ENCODE peak calls at places on chromosomes 13 and 19, in ten cellular contexts. One of them, this sample, is unnamed.
A peak's percentile ranks its signal among the peaks of the same experiment; 100 is the strongest.

GRCh38 chr13:47008318-47008717 is 111.5 kb upstream of the HTR2A start:
- DNase-seq in suprapubic skin: no peak
- DNase-seq in IMR-90: no peak
- DNase-seq in ovary: no peak
- DNase-seq in stomach: no peak
- DNase-seq in sigmoid colon: no peak
- DNase-seq in HCT116: no peak
- DNase-seq in body of pancreas: no peak
- DNase-seq in spleen: no peak
- DNase-seq in heart left ventricle: no peak
- DNase-seq in this sample: no peak

GRCh38 chr13:79655509-79655908 is 174.6 kb downstream of the NDFIP2 start:
- DNase-seq in sigmoid colon: no peak
- DNase-seq in stomach: no peak
- DNase-seq in ovary: no peak
- DNase-seq in spleen: no peak
- DNase-seq in suprapubic skin: no peak
- DNase-seq in IMR-90: no peak
- DNase-seq in HCT116: no peak
- DNase-seq in heart left ventricle: no peak
- DNase-seq in body of pancreas: no peak
- DNase-seq in this sample: no peak

GRCh38 chr13:92716749-92717148 is 509.9 kb upstream of the GPC6 start:
- DNase-seq in heart left ventricle: no peak
- DNase-seq in ovary: no peak
- DNase-seq in HCT116: no peak
- DNase-seq in suprapubic skin: no peak
- DNase-seq in sigmoid colon: no peak
- DNase-seq in spleen: no peak
- DNase-seq in IMR-90: peak; percentile 19
- DNase-seq in stomach: no peak
- DNase-seq in body of pancreas: no peak
- DNase-seq in this sample: no peak

GRCh38 chr19:49151339-49152217 is 3.6 kb downstream of the HRC start:
- DNase-seq in heart left ventricle: peak; percentile 64
- DNase-seq in HCT116: peak; percentile 98
- DNase-seq in suprapubic skin: peak; percentile 92
- DNase-seq in spleen: no peak
- DNase-seq in body of pancreas: peak; percentile 97
- DNase-seq in sigmoid colon: peak; percentile 78
- DNase-seq in IMR-90: peak; percentile 11
- DNase-seq in stomach: peak; percentile 99
- DNase-seq in ovary: peak; percentile 59
- DNase-seq in this sample: peak; percentile 93

GRCh38 chr13:113882716-113883115 is 18.8 kb upstream of the GAS6 start:
- DNase-seq in stomach: no peak
- DNase-seq in HCT116: no peak
- DNase-seq in ovary: no peak
- DNase-seq in body of pancreas: no peak
- DNase-seq in heart left ventricle: no peak
- DNase-seq in suprapubic skin: peak; percentile 76
- DNase-seq in IMR-90: no peak
- DNase-seq in sigmoid colon: no peak
- DNase-seq in spleen: no peak
- DNase-seq in this sample: peak; percentile 78

GRCh38 chr13:76523740-76524382 is 362.3 kb downstream of the KCTD12 start:
- DNase-seq in IMR-90: no peak
- DNase-seq in stomach: no peak
- DNase-seq in suprapubic skin: no peak
- DNase-seq in HCT116: no peak
- DNase-seq in body of pancreas: no peak
- DNase-seq in sigmoid colon: no peak
- DNase-seq in spleen: no peak
- DNase-seq in heart left ventricle: no peak
- DNase-seq in ovary: no peak
- DNase-seq in this sample: no peak

GRCh38 chr19:50486823-50487515 is 10.3 kb upstream of the GARIN5A start:
- DNase-seq in HCT116: peak; percentile 80
- DNase-seq in IMR-90: peak; percentile 19
- DNase-seq in ovary: no peak
- DNase-seq in stomach: no peak
- DNase-seq in suprapubic skin: no peak
- DNase-seq in spleen: peak; percentile 70
- DNase-seq in sigmoid colon: no peak
- DNase-seq in heart left ventricle: no peak
- DNase-seq in body of pancreas: peak; percentile 40
- DNase-seq in this sample: no peak

GRCh38 chr19:15869109-15869555 is 28.7 kb downstream of the CYP4F2 start:
- DNase-seq in body of pancreas: peak; percentile 41
- DNase-seq in spleen: no peak
- DNase-seq in IMR-90: no peak
- DNase-seq in HCT116: peak; percentile 71
- DNase-seq in sigmoid colon: no peak
- DNase-seq in stomach: peak; percentile 42
- DNase-seq in heart left ventricle: no peak
- DNase-seq in ovary: no peak
- DNase-seq in suprapubic skin: no peak
- DNase-seq in this sample: peak; percentile 64

GRCh38 chr19:28449803-28450202 is 763.1 kb downstream of the UQCRFS1 start:
- DNase-seq in sigmoid colon: no peak
- DNase-seq in spleen: no peak
- DNase-seq in IMR-90: no peak
- DNase-seq in suprapubic skin: no peak
- DNase-seq in ovary: no peak
- DNase-seq in body of pancreas: no peak
- DNase-seq in HCT116: no peak
- DNase-seq in heart left ventricle: no peak
- DNase-seq in stomach: no peak
- DNase-seq in this sample: no peak

GRCh38 chr19:28457620-28458019 is 755.3 kb downstream of the UQCRFS1 start:
- DNase-seq in suprapubic skin: no peak
- DNase-seq in IMR-90: no peak
- DNase-seq in heart left ventricle: no peak
- DNase-seq in body of pancreas: no peak
- DNase-seq in HCT116: no peak
- DNase-seq in stomach: no peak
- DNase-seq in sigmoid colon: no peak
- DNase-seq in ovary: no peak
- DNase-seq in spleen: no peak
- DNase-seq in this sample: no peak

GRCh38 chr19:28456708-28457320 is 756.1 kb downstream of the UQCRFS1 start:
- DNase-seq in ovary: no peak
- DNase-seq in stomach: no peak
- DNase-seq in suprapubic skin: no peak
- DNase-seq in IMR-90: no peak
- DNase-seq in HCT116: no peak
- DNase-seq in heart left ventricle: no peak
- DNase-seq in spleen: no peak
- DNase-seq in body of pancreas: no peak
- DNase-seq in sigmoid colon: no peak
- DNase-seq in this sample: no peak

GRCh38 chr19:28456264-28456663 is 756.7 kb downstream of the UQCRFS1 start:
- DNase-seq in sigmoid colon: no peak
- DNase-seq in stomach: no peak
- DNase-seq in heart left ventricle: no peak
- DNase-seq in HCT116: no peak
- DNase-seq in suprapubic skin: no peak
- DNase-seq in ovary: no peak
- DNase-seq in spleen: no peak
- DNase-seq in body of pancreas: no peak
- DNase-seq in IMR-90: no peak
- DNase-seq in this sample: no peak

DNA sequence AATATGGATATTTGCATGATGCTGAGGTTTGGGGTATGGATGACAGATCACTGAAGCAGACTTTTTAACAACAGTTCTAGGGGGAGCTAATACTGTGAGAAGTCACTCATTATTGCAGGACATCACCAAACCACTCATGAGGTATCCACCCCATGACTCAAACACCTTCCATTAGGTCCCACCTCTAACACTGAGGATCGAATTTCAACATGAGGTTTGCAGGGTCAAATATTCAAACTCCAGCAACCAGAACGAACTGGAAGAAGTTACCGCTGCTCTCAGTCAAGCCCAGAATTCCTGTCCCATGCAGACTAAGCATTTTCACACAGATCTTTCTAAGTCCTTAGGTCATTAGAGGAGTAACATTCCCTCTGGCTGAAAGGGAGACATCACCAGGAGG is 758.9 kb downstream of the UQCRFS1 start:
- DNase-seq in HCT116: no peak
- DNase-seq in suprapubic skin: no peak
- DNase-seq in sigmoid colon: no peak
- DNase-seq in body of pancreas: no peak
- DNase-seq in spleen: no peak
- DNase-seq in heart left ventricle: no peak
- DNase-seq in ovary: no peak
- DNase-seq in stomach: no peak
- DNase-seq in IMR-90: no peak
- DNase-seq in this sample: no peak
- TF ChIP-seq CTCF in HCT116: no peak
- TF ChIP-seq CTCF in suprapubic skin: no peak
- TF ChIP-seq CTCF in sigmoid colon: no peak
- TF ChIP-seq CTCF in body of pancreas: no peak
- TF ChIP-seq CTCF in spleen: no peak
- TF ChIP-seq CTCF in heart left ventricle: no peak
- TF ChIP-seq CTCF in ovary: no peak
- TF ChIP-seq CTCF in stomach: no peak
- TF ChIP-seq CTCF in IMR-90: no peak
- TF ChIP-seq CTCF in this sample: no peak

GRCh38 chr13:110287031-110287828 is 19.7 kb downstream of the COL4A1 start:
- DNase-seq in heart left ventricle: peak; percentile 69
- DNase-seq in suprapubic skin: no peak
- DNase-seq in sigmoid colon: peak; percentile 52
- DNase-seq in IMR-90: no peak
- DNase-seq in HCT116: no peak
- DNase-seq in spleen: no peak
- DNase-seq in stomach: no peak
- DNase-seq in body of pancreas: no peak
- DNase-seq in ovary: no peak
- DNase-seq in this sample: no peak

GRCh38 chr13:110290153-110290552 is 16.8 kb downstream of the COL4A1 start:
- DNase-seq in body of pancreas: no peak
- DNase-seq in IMR-90: no peak
- DNase-seq in spleen: no peak
- DNase-seq in suprapubic skin: no peak
- DNase-seq in sigmoid colon: peak; percentile 82
- DNase-seq in stomach: no peak
- DNase-seq in heart left ventricle: no peak
- DNase-seq in HCT116: no peak
- DNase-seq in ovary: no peak
- DNase-seq in this sample: no peak

GRCh38 chr13:110290811-110291210 is 16.1 kb downstream of the COL4A1 start:
- DNase-seq in stomach: no peak
- DNase-seq in body of pancreas: no peak
- DNase-seq in suprapubic skin: no peak
- DNase-seq in sigmoid colon: peak; percentile 65
- DNase-seq in ovary: no peak
- DNase-seq in IMR-90: no peak
- DNase-seq in HCT116: no peak
- DNase-seq in heart left ventricle: no peak
- DNase-seq in spleen: no peak
- DNase-seq in this sample: no peak

GRCh38 chr13:110289661-110290060 is 17.3 kb downstream of the COL4A1 start:
- DNase-seq in suprapubic skin: no peak
- DNase-seq in ovary: no peak
- DNase-seq in stomach: no peak
- DNase-seq in sigmoid colon: peak; percentile 78
- DNase-seq in heart left ventricle: no peak
- DNase-seq in IMR-90: no peak
- DNase-seq in spleen: no peak
- DNase-seq in body of pancreas: no peak
- DNase-seq in HCT116: no peak
- DNase-seq in this sample: no peak

DNA sequence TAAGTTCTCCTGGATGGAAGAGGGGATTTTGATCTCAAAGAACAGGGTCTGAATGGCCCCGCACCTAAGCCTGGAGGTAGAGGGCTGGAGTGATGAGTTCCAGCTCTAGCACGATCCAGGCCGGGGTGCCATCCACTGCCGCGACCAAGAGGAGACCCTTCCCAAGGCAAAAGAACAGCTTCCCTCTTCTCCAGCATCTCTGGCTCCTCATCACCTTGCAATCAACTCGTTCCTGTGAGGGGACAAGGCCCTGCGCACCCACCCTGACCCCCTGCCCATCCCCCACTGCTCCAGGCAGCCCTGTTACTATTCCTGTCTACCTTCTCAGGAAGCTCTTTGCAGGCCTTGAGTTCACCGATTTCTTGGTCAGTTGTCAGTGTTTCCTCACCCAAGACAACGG is 17.8 kb downstream of the COL4A1 start:
- DNase-seq in ovary: no peak
- DNase-seq in stomach: no peak
- DNase-seq in HCT116: no peak
- DNase-seq in IMR-90: no peak
- DNase-seq in suprapubic skin: no peak
- DNase-seq in heart left ventricle: no peak
- DNase-seq in body of pancreas: no peak
- DNase-seq in spleen: no peak
- DNase-seq in sigmoid colon: peak; percentile 59
- DNase-seq in this sample: no peak
- H3K4me1 ChIP-seq in ovary: peaks cover 19% of the 10 kb centered on the region
- H3K4me1 ChIP-seq in stomach: peaks cover 2% of the 10 kb centered on the region
- H3K4me1 ChIP-seq in HCT116: no peaks in the 10 kb centered on the region
- H3K4me1 ChIP-seq in IMR-90: peaks cover 11% of the 10 kb centered on the region
- H3K4me1 ChIP-seq in suprapubic skin: peaks cover 15% of the 10 kb centered on the region
- H3K4me1 ChIP-seq in heart left ventricle: peaks cover 48% of the 10 kb centered on the region
- H3K4me1 ChIP-seq in body of pancreas: peaks cover 26% of the 10 kb centered on the region
- H3K4me1 ChIP-seq in spleen: peaks cover 17% of the 10 kb centered on the region
- H3K4me1 ChIP-seq in sigmoid colon: no peaks in the 10 kb centered on the region
- H3K4me1 ChIP-seq in this sample: peaks cover 16% of the 10 kb centered on the region

GRCh38 chr13:107976628-107977027 is 238.7 kb downstream of the LIG4 start:
- DNase-seq in spleen: no peak
- DNase-seq in suprapubic skin: no peak
- DNase-seq in HCT116: no peak
- DNase-seq in stomach: no peak
- DNase-seq in IMR-90: no peak
- DNase-seq in ovary: no peak
- DNase-seq in heart left ventricle: no peak
- DNase-seq in sigmoid colon: no peak
- DNase-seq in body of pancreas: no peak
- DNase-seq in this sample: no peak

DNA sequence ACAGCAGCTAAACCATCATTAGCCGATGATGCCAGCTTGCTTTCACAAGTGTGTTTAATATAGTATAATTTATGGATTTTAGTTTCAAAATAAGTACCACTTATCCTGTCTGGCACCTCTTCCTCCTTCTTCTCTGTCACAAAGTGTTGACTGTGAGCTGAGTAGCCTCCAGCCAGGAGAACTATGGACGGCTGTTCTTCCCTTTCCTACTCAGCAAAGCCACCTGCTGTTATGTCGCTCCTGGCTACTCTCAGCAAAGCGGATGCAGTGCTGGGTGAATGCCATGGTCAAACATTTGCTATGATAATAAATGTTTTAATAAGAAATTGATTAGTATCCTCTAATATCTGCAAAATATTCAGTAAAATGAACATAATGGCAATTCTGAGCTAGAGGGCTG is 238.2 kb downstream of the LIG4 start:
- DNase-seq in body of pancreas: no peak
- DNase-seq in spleen: no peak
- DNase-seq in sigmoid colon: no peak
- DNase-seq in heart left ventricle: no peak
- DNase-seq in stomach: no peak
- DNase-seq in ovary: no peak
- DNase-seq in suprapubic skin: no peak
- DNase-seq in IMR-90: no peak
- DNase-seq in HCT116: no peak
- DNase-seq in this sample: no peak
- TF ChIP-seq POLR2A in body of pancreas: no peak
- TF ChIP-seq POLR2A in spleen: no peak
- TF ChIP-seq POLR2A in sigmoid colon: no peak
- TF ChIP-seq POLR2A in heart left ventricle: no peak
- TF ChIP-seq POLR2A in stomach: no peak
- TF ChIP-seq POLR2A in ovary: no peak
- TF ChIP-seq POLR2A in suprapubic skin: no peak
- TF ChIP-seq POLR2A in IMR-90: no peak
- TF ChIP-seq POLR2A in HCT116: no peak
- TF ChIP-seq POLR2A in this sample: no peak

GRCh38 chr19:6452899-6453298 is 6.7 kb downstream of the SLC25A23 start:
- DNase-seq in body of pancreas: no peak
- DNase-seq in stomach: no peak
- DNase-seq in suprapubic skin: no peak
- DNase-seq in HCT116: no peak
- DNase-seq in IMR-90: no peak
- DNase-seq in sigmoid colon: no peak
- DNase-seq in heart left ventricle: no peak
- DNase-seq in ovary: no peak
- DNase-seq in spleen: no peak
- DNase-seq in this sample: no peak
- TF ChIP-seq CTCF in body of pancreas: no peak
- TF ChIP-seq CTCF in stomach: no peak
- TF ChIP-seq CTCF in suprapubic skin: no peak
- TF ChIP-seq CTCF in HCT116: no peak
- TF ChIP-seq CTCF in IMR-90: no peak
- TF ChIP-seq CTCF in sigmoid colon: no peak
- TF ChIP-seq CTCF in heart left ventricle: no peak
- TF ChIP-seq CTCF in ovary: no peak
- TF ChIP-seq CTCF in spleen: no peak
- TF ChIP-seq CTCF in this sample: no peak